ENCODE peak calls at places on chromosomes 6 and 20, in eight cellular contexts. I is stomach, E is Calu3, A is AG04449, T is tibial nerve, U is AG10803, F is pancreas, B is H9. N is an unnamed sample.

GRCh38 chr6:73579389-73579788 is 58.6 kb upstream of the EEF1A1 start:
- DNase-seq in I (no peak), E (peak; percentile 49), A (no peak), T (no peak), U (no peak), F (no peak), B (peak; percentile 55), N (no peak)

GRCh38 chr20:8132632-8133587 is 844 bp downstream of the PLCB1 start:
- DNase-seq in I (peak; percentile 46), E (no peak), A (no peak), T (peak; percentile 29), U (peak; percentile 41), F (peak; percentile 56), B (peak; percentile 42), N (peak; percentile 9)

GRCh38 chr6:9250852-9251251 is 815.5 kb upstream of the SLC35B3 start:
- DNase-seq in I (peak; percentile 57), E (peak; percentile 55), A (peak; percentile 9), T (no peak), U (peak; percentile 26), F (peak; percentile 20), B (peak; percentile 68), N (peak; percentile 53)

GRCh38 chr6:52305948-52306767 is 21.6 kb upstream of the MCM3 start:
- DNase-seq in I (no peak), E (no peak), A (no peak), T (no peak), U (no peak), F (no peak), B (no peak), N (no peak)

GRCh38 chr6:127900935-127901334 is at the start of gene THEMIS:
- DNase-seq in I (no peak), E (no peak), A (no peak), T (no peak), U (no peak), F (no peak), B (no peak), N (no peak)

GRCh38 chr6:422423-423061 is 31.0 kb downstream of the IRF4 start:
- DNase-seq in I (no peak), E (peak; percentile 69), A (peak; percentile 46), T (no peak), U (peak; percentile 76), F (peak; percentile 11), B (no peak), N (no peak)

GRCh38 chr20:50220093-50220893 is 29.7 kb downstream of the CEBPB start:
- DNase-seq in I (no peak), E (no peak), A (no peak), T (no peak), U (no peak), F (no peak), B (no peak), N (no peak)

GRCh38 chr6:11556308-11556707 is 18.8 kb downstream of the TMEM170B start:
- DNase-seq in I (no peak), E (no peak), A (no peak), T (no peak), U (no peak), F (no peak), B (peak; percentile 66), N (no peak)

GRCh38 chr20:31517373-31517772 is 3.1 kb downstream of the HM13 start:
- DNase-seq in I (peak; percentile 74), E (peak; percentile 61), A (no peak), T (peak; percentile 49), U (peak; percentile 64), F (peak; percentile 75), B (peak; percentile 84), N (peak; percentile 55)

GRCh38 chr6:90584636-90585255 is 2.1 kb downstream of the MAP3K7 start:
- DNase-seq in I (no peak), E (no peak), A (no peak), T (no peak), U (peak; percentile 24), F (no peak), B (no peak), N (no peak)

GRCh38 chr6:9583946-9584345 is 830.9 kb downstream of the TFAP2A start:
- DNase-seq in I (no peak), E (no peak), A (no peak), T (no peak), U (no peak), F (no peak), B (no peak), N (no peak)

GRCh38 chr6:96194675-96195074 is 178.9 kb downstream of the FUT9 start:
- DNase-seq in I (no peak), E (no peak), A (no peak), T (no peak), U (no peak), F (no peak), B (no peak), N (no peak)

GRCh38 chr6:13331516-13332348 is 3.4 kb upstream of the TBC1D7 start:
- DNase-seq in I (no peak), E (no peak), A (no peak), T (no peak), U (peak; percentile 31), F (no peak), B (no peak), N (no peak)

GRCh38 chr6:128499079-128499705 is 21.2 kb downstream of the PTPRK start:
- DNase-seq in I (no peak), E (no peak), A (no peak), T (no peak), U (peak; percentile 27), F (no peak), B (no peak), N (no peak)

GRCh38 chr6:33710296-33711121 is 991 bp downstream of the UQCC2 start:
- DNase-seq in I (no peak), E (no peak), A (no peak), T (no peak), U (no peak), F (no peak), B (no peak), N (no peak)

GRCh38 chr6:33861722-33862121 is 57.9 kb upstream of the MLN start:
- DNase-seq in I (no peak), E (no peak), A (no peak), T (no peak), U (no peak), F (no peak), B (no peak), N (no peak)

GRCh38 chr20:7775072-7775471 is 165.2 kb downstream of the HAO1 start:
- DNase-seq in I (no peak), E (no peak), A (peak; percentile 29), T (no peak), U (peak; percentile 69), F (no peak), B (no peak), N (no peak)

GRCh38 chr6:134686071-134686470 is 263.8 kb downstream of the ALDH8A1 start:
- DNase-seq in I (no peak), E (no peak), A (no peak), T (no peak), U (peak; percentile 25), F (no peak), B (no peak), N (no peak)

GRCh38 chr6:47733879-47734558 is 35.6 kb downstream of the ADGRF4 start:
- DNase-seq in I (no peak), E (peak; percentile 48), A (no peak), T (peak; percentile 10), U (peak; percentile 16), F (no peak), B (no peak), N (no peak)

GRCh38 chr6:109024784-109025183 is 69.9 kb downstream of the SESN1 start:
- DNase-seq in I (no peak), E (no peak), A (no peak), T (no peak), U (no peak), F (no peak), B (peak; percentile 49), N (no peak)

GRCh38 chr6:28880894-28881780 is 42.6 kb downstream of the TRIM27 start:
- DNase-seq in I (peak; percentile 61), E (peak; percentile 85), A (no peak), T (peak; percentile 92), U (peak; percentile 62), F (peak; percentile 27), B (peak; percentile 71), N (peak; percentile 83)

GRCh38 chr6:111555041-111555440 is 50.6 kb downstream of the TRAF3IP2 start:
- DNase-seq in I (no peak), E (no peak), A (peak; percentile 55), T (peak; percentile 62), U (peak; percentile 99), F (no peak), B (no peak), N (no peak)
- TF ChIP-seq CTCF in I (no peak), E (no peak), A (no peak), T (no peak), U (peak; percentile 47), F (no peak), B (no peak), N (no peak)

DNA sequence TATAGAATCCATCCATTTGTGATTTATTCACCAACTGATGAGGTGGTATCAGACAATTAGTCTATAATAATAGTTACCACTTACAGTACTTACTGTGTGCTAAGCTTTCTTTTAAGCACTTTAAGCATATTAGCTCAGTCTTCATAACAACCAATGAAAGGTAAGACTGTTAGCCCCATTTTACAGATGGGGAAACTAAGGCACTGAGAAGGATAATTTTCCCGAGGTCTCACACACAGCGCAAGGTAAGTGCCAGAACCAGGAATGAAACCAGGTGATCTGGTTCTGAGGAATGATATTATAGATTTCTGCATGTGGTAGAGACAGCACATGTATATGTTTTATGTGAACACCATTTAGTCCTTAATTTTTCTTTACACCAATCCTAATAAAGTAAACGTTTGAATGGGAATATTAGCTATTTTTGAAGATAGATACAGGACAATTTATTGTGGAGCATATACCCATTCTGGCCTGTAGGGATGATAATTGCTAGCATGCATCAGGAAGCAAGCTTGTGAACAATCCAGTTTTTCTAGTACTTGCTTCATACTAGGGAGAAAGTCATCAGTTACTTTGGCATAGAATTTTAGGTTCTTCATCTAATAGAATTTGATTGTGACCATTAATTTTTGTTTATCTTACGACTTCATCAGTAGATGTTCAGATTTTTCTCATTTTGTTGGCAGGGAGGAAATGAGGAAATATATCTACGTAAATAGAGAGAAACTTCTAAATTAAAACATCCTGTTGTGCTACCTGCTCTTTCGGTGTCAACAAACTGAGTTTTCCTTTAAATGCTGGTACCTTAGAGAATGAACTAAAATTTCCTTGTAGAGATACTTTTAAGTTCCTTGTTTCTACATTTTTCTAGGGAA is 3.0 kb downstream of the YWHAB start:
- DNase-seq in I (no peak), E (peak; percentile 26), A (no peak), T (no peak), U (peak; percentile 35), F (no peak), B (no peak), N (no peak)
- TF ChIP-seq CTCF in I (no peak), E (peak; percentile 44), A (peak; percentile 28), T (no peak), U (peak; percentile 54), F (no peak), B (peak; percentile 45), N (no peak)

GRCh38 chr6:158835616-158836221 is 16.6 kb upstream of the EZR start:
- DNase-seq in I (peak; percentile 85), E (peak; percentile 83), A (no peak), T (no peak), U (no peak), F (peak; percentile 65), B (peak; percentile 79), N (no peak)
- TF ChIP-seq CTCF in I (no peak), E (no peak), A (no peak), T (no peak), U (no peak), F (no peak), B (no peak), N (no peak)

GRCh38 chr6:120373185-120373584 is 961.1 kb downstream of the TBC1D32 start:
- DNase-seq in I (no peak), E (no peak), A (no peak), T (no peak), U (no peak), F (no peak), B (no peak), N (no peak)

GRCh38 chr6:120384671-120385070 is 949.6 kb downstream of the TBC1D32 start:
- DNase-seq in I (no peak), E (no peak), A (no peak), T (no peak), U (no peak), F (no peak), B (no peak), N (no peak)

GRCh38 chr6:120378582-120379220 is 955.6 kb downstream of the TBC1D32 start:
- DNase-seq in I (no peak), E (no peak), A (no peak), T (no peak), U (peak; percentile 9), F (no peak), B (no peak), N (no peak)
- TF ChIP-seq CTCF in I (peak; percentile 25), E (peak; percentile 55), A (no peak), T (peak; percentile 13), U (peak; percentile 50), F (peak; percentile 29), B (peak; percentile 87), N (peak; percentile 82)

N was measured in endothelial cell.